ENCODE peak calls at places on chromosome 21, in seven cellular contexts. C is mammary epithelial cell; I is HEK293T; D is activated naive CD4-positive, alpha-beta T cell treated with anti-CD3 and anti-CD28 coated beads for 36 hours; R is HTR-8/SVneo; V is COR-L47; G is DMS79 treated with DMSO at 0.1 percent for 48 hours. O is an unnamed sample.

GRCh38 chr21:40051801-40052200 is 184.6 kb downstream of the PCP4 start:
- DNase-seq in D (no peak), C (no peak), G (peak; percentile 65), V (no peak), R (no peak), I (no peak), O (no peak)

GRCh38 chr21:29849735-29850176 is 90.0 kb downstream of the GRIK1 start:
- DNase-seq in G (peak; percentile 5), V (peak; percentile 58), R (peak; percentile 35), C (peak; percentile 23), I (peak; percentile 69), D (peak; percentile 66), O (peak; percentile 76)

GRCh38 chr21:30206551-30207251 is 9.2 kb downstream of the CLDN8 start:
- DNase-seq in V (no peak), G (no peak), R (no peak), I (no peak), C (peak; percentile 67), D (no peak), O (no peak)

GRCh38 chr21:33419538-33420123 is 16.4 kb downstream of the IFNGR2 start:
- DNase-seq in C (peak; percentile 27), R (no peak), I (no peak), G (no peak), V (no peak), D (no peak), O (no peak)

GRCh38 chr21:42156690-42157605 is 62.0 kb upstream of the ABCG1 start:
- DNase-seq in C (no peak), V (peak; percentile 63), D (no peak), I (no peak), R (no peak), G (peak; percentile 19), O (peak; percentile 62)

GRCh38 chr21:46115441-46116188 is 17.7 kb downstream of the COL6A2 start:
- DNase-seq in V (no peak), C (no peak), R (no peak), D (no peak), G (no peak), I (no peak), O (peak; percentile 10)

GRCh38 chr21:38853421-38853919 is 47.7 kb downstream of the ETS2 start:
- DNase-seq in V (no peak), I (no peak), R (peak; percentile 71), D (no peak), G (peak; percentile 41), C (peak; percentile 98), O (no peak)

GRCh38 chr21:43716376-43717165 is 2.4 kb upstream of the PDXK start:
- DNase-seq in D (no peak), I (no peak), C (no peak), G (no peak), R (no peak), V (no peak), O (no peak)

GRCh38 chr21:37855568-37856391 is 60.5 kb downstream of the KCNJ6 start:
- DNase-seq in R (no peak), I (no peak), D (no peak), C (no peak), V (no peak), G (no peak), O (no peak)

GRCh38 chr21:15520811-15521643 is 208.8 kb upstream of the USP25 start:
- DNase-seq in I (peak; percentile 10), V (no peak), R (peak; percentile 15), G (no peak), D (no peak), C (no peak), O (no peak)

GRCh38 chr21:39562791-39563770 is 49.7 kb upstream of the B3GALT5 start:
- DNase-seq in I (no peak), C (no peak), D (no peak), G (peak; percentile 57), V (peak; percentile 65), R (no peak), O (no peak)

GRCh38 chr21:41511858-41512257 is 3.9 kb upstream of the TMPRSS2 start:
- DNase-seq in I (no peak), D (no peak), R (no peak), V (no peak), G (no peak), C (no peak), O (no peak)

GRCh38 chr21:39696620-39697019 is 48.4 kb upstream of the IGSF5 start:
- DNase-seq in V (peak; percentile 90), G (peak; percentile 68), D (no peak), R (no peak), I (no peak), C (no peak), O (peak; percentile 44)

GRCh38 chr21:42060166-42060565 is 11.0 kb upstream of the UMODL1 start:
- DNase-seq in G (no peak), D (no peak), V (no peak), I (no peak), C (no peak), R (no peak), O (no peak)

GRCh38 chr21:42782723-42783247 is 96.6 kb downstream of the WDR4 start:
- DNase-seq in D (no peak), V (no peak), C (no peak), R (no peak), G (no peak), I (no peak), O (no peak)

GRCh38 chr21:46559291-46559983 is 45.4 kb downstream of the S100B start:
- DNase-seq in C (no peak), V (no peak), I (no peak), R (no peak), D (peak; percentile 77), G (no peak), O (peak; percentile 42)

GRCh38 chr21:32544697-32545096 is 40.6 kb downstream of the TCP10L start:
- DNase-seq in C (no peak), D (no peak), V (no peak), R (no peak), G (no peak), I (no peak), O (no peak)

GRCh38 chr21:45791562-45792418 is 148.3 kb downstream of the PCBP3 start:
- DNase-seq in D (no peak), I (no peak), G (no peak), C (no peak), R (no peak), V (peak; percentile 32), O (no peak)

GRCh38 chr21:32990666-32991065 is 35.1 kb upstream of the OLIG2 start:
- DNase-seq in R (no peak), C (no peak), V (no peak), G (no peak), I (no peak), D (no peak), O (no peak)

GRCh38 chr21:37040212-37040611 is 32.7 kb downstream of the PIGP start:
- DNase-seq in G (no peak), I (no peak), C (no peak), R (no peak), D (no peak), V (no peak), O (no peak)

GRCh38 chr21:31476551-31477120 is 132.6 kb upstream of the TIAM1 start:
- DNase-seq in G (peak; percentile 33), I (no peak), R (no peak), V (peak; percentile 38), D (no peak), C (no peak), O (no peak)

O was measured in testis.